ENCODE peak calls at places on chromosomes 1 and 21, in five cellular contexts. W is substantia nigra, P is cardiac fibroblast, K is epithelial cell of prostate, M is left ventricle myocardium inferior. F is an unnamed sample.

GRCh38 chr21:36845790-36846189 is 120.7 kb downstream of the HLCS start:
- DNase-seq in W (no peak), P (no peak), K (no peak), M (no peak), F (no peak)

GRCh38 chr21:39046236-39046911 is 136.9 kb downstream of the PSMG1 start:
- DNase-seq in W (no peak), P (no peak), K (no peak), M (no peak), F (no peak)

GRCh38 chr1:111615874-111616715 is 3.5 kb upstream of the RAP1A start:
- DNase-seq in W (no peak), P (no peak), K (no peak), M (no peak), F (no peak)

GRCh38 chr1:11927866-11928592 is 1.8 kb upstream of the KIAA2013 start:
- DNase-seq in W (no peak), P (peak), K (no peak), M (no peak), F (no peak)

GRCh38 chr1:48853006-48853405 is 76.3 kb upstream of the BEND5 start:
- DNase-seq in W (no peak), P (peak), K (peak), M (no peak), F (no peak)

GRCh38 chr1:12314328-12314903 is 84.6 kb downstream of the VPS13D start:
- DNase-seq in W (no peak), P (peak), K (no peak), M (no peak), F (no peak)

GRCh38 chr1:29275435-29275834 is 39.1 kb downstream of the PTPRU start:
- DNase-seq in W (no peak), P (no peak), K (no peak), M (no peak), F (no peak)

GRCh38 chr1:30244801-30245200 is 478.6 kb downstream of the MATN1 start:
- DNase-seq in W (no peak), P (no peak), K (no peak), M (no peak), F (no peak)

GRCh38 chr1:112496290-112496689 is 12.5 kb upstream of the WNT2B start:
- DNase-seq in W (no peak), P (no peak), K (no peak), M (no peak), F (no peak)

GRCh38 chr1:208201241-208201640 is 42.9 kb downstream of the PLXNA2 start:
- DNase-seq in W (no peak), P (peak), K (no peak), M (no peak), F (no peak)

GRCh38 chr1:9400425-9401079 is 107.9 kb downstream of the SPSB1 start:
- DNase-seq in W (no peak), P (no peak), K (no peak), M (no peak), F (no peak)

GRCh38 chr1:91278754-91279153 is 125.9 kb downstream of the HFM1 start:
- DNase-seq in W (no peak), P (peak), K (no peak), M (no peak), F (no peak)

GRCh38 chr1:1683104-1683905 is 9.3 kb downstream of the SLC35E2B start:
- DNase-seq in W (no peak), P (no peak), K (no peak), M (no peak), F (no peak)

GRCh38 chr1:109501644-109502367 is 7.7 kb downstream of the AMIGO1 start:
- DNase-seq in W (no peak), P (no peak), K (no peak), M (no peak), F (no peak)

GRCh38 chr1:212286437-212287131 is 1.4 kb downstream of the PPP2R5A start:
- DNase-seq in W (no peak), P (peak), K (no peak), M (no peak), F (no peak)